ENCODE peak calls at places on chromosomes 2 and 18, in ten cellular contexts. H, S, R, G, A, P, C, E, D and B are unnamed samples.

GRCh38 chr18:64017870-64018269 is 48.0 kb downstream of the SERPINB8 start:
- DNase-seq in H (peak; percentile 29), S (peak; percentile 12), R (no peak), G (no peak), A (no peak), P (no peak), C (no peak), E (peak; percentile 24), D (no peak), B (peak; percentile 11)

GRCh38 chr18:76620326-76620813 is 125.3 kb upstream of the ZNF516 start:
- DNase-seq in H (peak; percentile 73), S (peak; percentile 44), R (peak; percentile 50), G (no peak), A (peak; percentile 21), P (peak; percentile 89), C (no peak), E (no peak), D (peak; percentile 93), B (peak; percentile 74)

GRCh38 chr2:177393381-177393780 is 808 bp downstream of the AGPS start:
- DNase-seq in H (no peak), S (no peak), R (no peak), G (no peak), A (no peak), P (no peak), C (no peak), E (no peak), D (peak; percentile 10), B (peak; percentile 16)

GRCh38 chr2:240217431-240218301 is 77.2 kb upstream of the OTOS start:
- DNase-seq in H (no peak), S (peak; percentile 62), R (no peak), G (no peak), A (no peak), P (peak; percentile 78), C (peak; percentile 54), E (no peak), D (peak; percentile 81), B (no peak)

GRCh38 chr2:237888389-237888788 is 29.0 kb downstream of the RAMP1 start:
- DNase-seq in H (peak; percentile 83), S (no peak), R (no peak), G (no peak), A (no peak), P (no peak), C (no peak), E (peak; percentile 56), D (no peak), B (no peak)

GRCh38 chr2:101692037-101692436 is 5.5 kb upstream of the MAP4K4 start:
- DNase-seq in H (no peak), S (no peak), R (no peak), G (no peak), A (no peak), P (no peak), C (no peak), E (no peak), D (no peak), B (no peak)

GRCh38 chr2:3277050-3277747 is 100.4 kb downstream of the EIPR1 start:
- DNase-seq in H (no peak), S (no peak), R (no peak), G (no peak), A (no peak), P (peak; percentile 63), C (no peak), E (no peak), D (peak; percentile 62), B (no peak)

GRCh38 chr2:180225118-180225517 is 218.0 kb upstream of the CWC22 start:
- DNase-seq in H (no peak), S (no peak), R (no peak), G (no peak), A (no peak), P (no peak), C (no peak), E (no peak), D (no peak), B (no peak)

GRCh38 chr2:15058015-15058414 is 425.5 kb downstream of the LRATD1 start:
- DNase-seq in H (no peak), S (no peak), R (no peak), G (no peak), A (no peak), P (no peak), C (no peak), E (no peak), D (peak; percentile 51), B (no peak)

GRCh38 chr2:119225926-119226325 is 2.3 kb downstream of the STEAP3 start:
- DNase-seq in H (no peak), S (no peak), R (no peak), G (no peak), A (no peak), P (no peak), C (no peak), E (no peak), D (no peak), B (no peak)

GRCh38 chr18:48222118-48222517 is 187.1 kb downstream of the ZBTB7C start:
- DNase-seq in H (peak; percentile 11), S (no peak), R (no peak), G (no peak), A (no peak), P (no peak), C (no peak), E (peak; percentile 42), D (no peak), B (peak; percentile 95)

GRCh38 chr2:128172191-128172590 is 81.2 kb downstream of the UGGT1 start:
- DNase-seq in H (peak; percentile 30), S (no peak), R (no peak), G (no peak), A (no peak), P (no peak), C (no peak), E (no peak), D (peak; percentile 25), B (no peak)

GRCh38 chr2:8174641-8175257 is 507.1 kb upstream of the ID2 start:
- DNase-seq in H (peak; percentile 68), S (no peak), R (no peak), G (no peak), A (no peak), P (no peak), C (no peak), E (no peak), D (no peak), B (no peak)

GRCh38 chr18:60875957-60876507 is 457.2 kb upstream of the CDH20 start:
- DNase-seq in H (no peak), S (no peak), R (no peak), G (no peak), A (no peak), P (no peak), C (no peak), E (no peak), D (no peak), B (no peak)

GRCh38 chr2:71930073-71930681 is 217.5 kb downstream of the CYP26B1 start:
- DNase-seq in H (peak; percentile 78), S (no peak), R (no peak), G (no peak), A (no peak), P (no peak), C (peak; percentile 68), E (no peak), D (peak; percentile 23), B (no peak)

GRCh38 chr2:236026839-236027238 is 141.3 kb downstream of the GBX2 start:
- DNase-seq in H (no peak), S (no peak), R (no peak), G (no peak), A (no peak), P (no peak), C (no peak), E (no peak), D (no peak), B (no peak)

GRCh38 chr2:216545359-216545758 is 46.7 kb downstream of the RPL37A start:
- DNase-seq in H (peak; percentile 74), S (no peak), R (no peak), G (no peak), A (no peak), P (no peak), C (no peak), E (no peak), D (no peak), B (no peak)

GRCh38 chr2:42927334-42928160 is 135.2 kb upstream of the HAAO start:
- DNase-seq in H (no peak), S (no peak), R (no peak), G (no peak), A (no peak), P (no peak), C (no peak), E (no peak), D (no peak), B (no peak)

GRCh38 chr2:69464575-69464974 is 27.3 kb upstream of the NFU1 start:
- DNase-seq in H (peak; percentile 13), S (no peak), R (no peak), G (no peak), A (no peak), P (no peak), C (peak; percentile 75), E (no peak), D (no peak), B (peak; percentile 86)

GRCh38 chr18:74282359-74283254 is 9.2 kb downstream of the CYB5A start:
- DNase-seq in H (no peak), S (no peak), R (no peak), G (no peak), A (no peak), P (no peak), C (no peak), E (no peak), D (no peak), B (no peak)

GRCh38 chr2:207219716-207220414 is 54.1 kb upstream of the KLF7 start:
- DNase-seq in H (peak; percentile 87), S (no peak), R (no peak), G (no peak), A (no peak), P (no peak), C (no peak), E (peak; percentile 85), D (no peak), B (peak; percentile 60)

GRCh38 chr2:39642054-39642742 is 23.5 kb upstream of the TMEM178A start:
- DNase-seq in H (peak; percentile 92), S (no peak), R (no peak), G (no peak), A (no peak), P (no peak), C (no peak), E (peak; percentile 96), D (no peak), B (peak; percentile 79)

GRCh38 chr18:45755936-45756335 is 32.0 kb downstream of the SLC14A1 start:
- DNase-seq in H (peak; percentile 86), S (no peak), R (no peak), G (no peak), A (no peak), P (no peak), C (peak; percentile 78), E (peak; percentile 88), D (no peak), B (peak; percentile 17)

GRCh38 chr2:144504191-144504590 is 15.7 kb downstream of the ZEB2 start:
- DNase-seq in H (no peak), S (no peak), R (no peak), G (no peak), A (no peak), P (no peak), C (no peak), E (no peak), D (no peak), B (no peak)

GRCh38 chr2:190578158-190579057 is 43.9 kb upstream of the NEMP2 start:
- DNase-seq in H (peak; percentile 79), S (no peak), R (no peak), G (no peak), A (no peak), P (no peak), C (no peak), E (no peak), D (no peak), B (peak; percentile 81)

GRCh38 chr2:205139822-205140612 is 542.3 kb upstream of the NRP2 start:
- DNase-seq in H (no peak), S (no peak), R (no peak), G (no peak), A (no peak), P (no peak), C (no peak), E (no peak), D (peak; percentile 53), B (no peak)

GRCh38 chr18:55433688-55434087 is 154.3 kb downstream of the TCF4 start:
- DNase-seq in H (no peak), S (no peak), R (no peak), G (no peak), A (no peak), P (no peak), C (no peak), E (no peak), D (no peak), B (no peak)

GRCh38 chr2:57711991-57712390 is 334.6 kb upstream of the VRK2 start:
- DNase-seq in H (no peak), S (no peak), R (no peak), G (no peak), A (no peak), P (no peak), C (no peak), E (no peak), D (no peak), B (no peak)